ENCODE peak calls at places on chromosomes 5 and 9, in six cellular contexts. X is neuronal stem cell, U is H9, Z is IMR-90, B is trophoblast cell, N is H1. R is an unnamed sample.
A peak's percentile ranks its signal among the peaks of the same experiment; 100 is the strongest.

GRCh38 chr9:21668504-21668903 is 133.9 kb upstream of the MTAP start:
- DNase-seq in N (no peak), X (no peak), Z (no peak), B (no peak), U (no peak), R (no peak)

GRCh38 chr9:78927099-78927940 is 630.4 kb downstream of the PSAT1 start:
- DNase-seq in B (no peak), Z (no peak), X (no peak), U (no peak), N (no peak), R (no peak)

GRCh38 chr5:74667396-74667795 is 17.6 kb upstream of the HEXB start:
- DNase-seq in Z (peak; percentile 50), B (no peak), N (no peak), X (no peak), U (no peak), R (peak; percentile 90)

GRCh38 chr9:136345281-136346156 is 18.0 kb downstream of the DNLZ start:
- DNase-seq in B (peak; percentile 44), X (no peak), Z (no peak), U (peak; percentile 82), N (peak; percentile 82), R (peak; percentile 69)

GRCh38 chr5:10307206-10308148 is at the start of gene CMBL:
- DNase-seq in B (peak; percentile 30), N (peak; percentile 74), U (peak; percentile 80), X (no peak), Z (peak; percentile 48), R (peak; percentile 66)

GRCh38 chr5:13250450-13251291 is 693.8 kb downstream of the DNAH5 start:
- DNase-seq in U (no peak), X (peak; percentile 4), N (no peak), B (no peak), Z (peak; percentile 6), R (no peak)

GRCh38 chr9:522190-522589 is 307.5 kb downstream of the DOCK8 start:
- DNase-seq in U (no peak), N (no peak), B (no peak), X (no peak), Z (no peak), R (no peak)

GRCh38 chr5:95621839-95622629 is 2.1 kb downstream of the GPR150 start:
- DNase-seq in N (no peak), U (no peak), B (no peak), X (no peak), Z (no peak), R (no peak)

GRCh38 chr5:57626703-57627102 is 144.1 kb upstream of the ACTBL2 start:
- DNase-seq in X (no peak), B (no peak), N (no peak), U (no peak), Z (no peak), R (no peak)

GRCh38 chr9:116157436-116158138 is 4.0 kb downstream of the PAPPA start:
- DNase-seq in X (peak; percentile 62), U (no peak), B (no peak), Z (peak; percentile 60), N (no peak), R (peak; percentile 80)

GRCh38 chr9:8366161-8366926 is 566.8 kb upstream of the DMAC1 start:
- DNase-seq in B (peak; percentile 30), N (no peak), U (no peak), X (no peak), Z (peak; percentile 35), R (no peak)

GRCh38 chr9:107548298-107549142 is 59.0 kb upstream of the KLF4 start:
- DNase-seq in B (peak; percentile 54), N (no peak), X (no peak), U (no peak), Z (peak; percentile 96), R (peak; percentile 81)

GRCh38 chr9:92894711-92895362 is 17.0 kb upstream of the ZNF484 start:
- DNase-seq in B (no peak), N (peak; percentile 24), X (no peak), U (no peak), Z (no peak), R (no peak)

DNA sequence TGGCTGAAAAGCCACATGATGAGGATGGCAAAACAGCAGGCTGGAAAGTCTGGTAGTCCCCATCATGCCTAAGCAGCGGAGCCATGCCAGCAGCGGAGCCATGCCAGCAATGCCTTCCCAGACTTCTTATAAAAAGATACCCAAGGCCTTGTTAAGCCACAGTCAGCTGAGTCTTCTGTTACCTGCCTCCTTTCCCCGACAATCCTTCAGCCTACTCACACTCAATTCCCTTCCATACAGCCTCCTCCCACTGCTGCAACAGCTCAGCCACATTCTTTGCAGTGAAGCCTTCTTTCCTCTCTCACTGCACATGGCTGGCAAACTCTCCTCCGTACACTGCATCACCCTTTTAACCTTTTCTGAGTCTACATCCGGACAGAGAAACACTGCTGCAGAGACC is 114.9 kb downstream of the AUH start:
- DNase-seq in N (no peak), X (no peak), Z (peak; percentile 46), B (no peak), U (no peak), R (no peak)
- H3K14ac ChIP-seq in N (no peak overlapping the region), X (no peak overlapping the region), Z (peak overlapping the region; percentile 25), B (no peak overlapping the region), U (no peak overlapping the region), R (no peak overlapping the region)

GRCh38 chr5:16471387-16471786 is 5.8 kb upstream of the ZNF622 start:
- DNase-seq in U (no peak), Z (no peak), N (no peak), B (no peak), X (no peak), R (no peak)

GRCh38 chr5:16465544-16466432 is at the start of gene ZNF622:
- DNase-seq in B (peak; percentile 95), Z (peak; percentile 88), U (peak; percentile 93), N (peak; percentile 86), X (peak; percentile 81), R (peak; percentile 94)

GRCh38 chr5:16461782-16462181 is 3.8 kb downstream of the ZNF622 start:
- DNase-seq in N (no peak), X (no peak), B (peak; percentile 17), Z (peak; percentile 94), U (no peak), R (peak; percentile 94)

GRCh38 chr5:16464664-16465543 is 696 bp downstream of the ZNF622 start:
- DNase-seq in B (no peak), N (no peak), U (no peak), X (no peak), Z (no peak), R (peak; percentile 40)

DNA sequence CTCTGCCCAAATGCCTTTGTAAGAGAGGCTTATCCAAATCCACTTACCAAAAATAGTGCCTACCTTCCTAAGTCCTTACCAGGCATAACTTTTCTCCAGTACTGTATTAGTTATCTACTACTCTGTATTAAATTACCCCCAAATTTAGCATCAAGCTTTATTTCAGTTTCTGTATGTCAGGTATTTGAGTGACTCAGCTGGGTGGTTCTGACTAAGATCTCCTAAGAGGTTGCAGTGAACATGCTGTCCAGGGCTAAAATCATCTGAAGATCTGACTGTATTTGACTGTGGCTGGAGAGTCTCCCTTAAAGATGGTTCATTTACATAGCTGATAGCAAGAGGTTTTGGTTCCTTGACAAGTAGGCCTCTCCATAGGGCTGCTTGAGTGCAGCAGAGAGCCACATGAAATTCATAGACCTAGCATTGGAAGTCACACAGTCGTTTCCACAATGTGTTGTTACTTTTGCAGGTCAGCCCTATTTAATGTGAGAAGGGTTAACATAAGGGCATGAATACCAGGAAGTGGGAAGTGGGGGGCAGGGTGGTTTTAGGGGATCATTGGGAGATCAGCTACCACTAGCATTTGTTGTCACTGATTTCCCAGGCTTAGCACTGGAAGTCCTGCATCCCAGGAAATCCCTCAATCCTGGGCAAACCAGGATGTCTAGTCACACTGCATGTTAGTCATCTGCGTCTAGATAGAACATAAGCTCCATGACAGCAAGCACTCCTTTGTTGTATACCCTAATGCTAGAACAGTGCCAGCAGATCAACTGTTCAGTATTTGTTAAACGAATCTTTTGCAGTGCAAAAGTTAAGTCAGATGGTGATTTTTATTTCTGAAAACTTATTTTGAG is 2.0 kb upstream of the ZNF622 start:
- DNase-seq in Z (peak; percentile 78), N (no peak), B (no peak), U (no peak), X (no peak), R (peak; percentile 75)
- H3K9ac ChIP-seq in Z (no peak overlapping the region), N (no peak overlapping the region), B (no peak overlapping the region), U (no peak overlapping the region), X (no peak overlapping the region), R (peak overlapping the region; percentile 94)

DNA sequence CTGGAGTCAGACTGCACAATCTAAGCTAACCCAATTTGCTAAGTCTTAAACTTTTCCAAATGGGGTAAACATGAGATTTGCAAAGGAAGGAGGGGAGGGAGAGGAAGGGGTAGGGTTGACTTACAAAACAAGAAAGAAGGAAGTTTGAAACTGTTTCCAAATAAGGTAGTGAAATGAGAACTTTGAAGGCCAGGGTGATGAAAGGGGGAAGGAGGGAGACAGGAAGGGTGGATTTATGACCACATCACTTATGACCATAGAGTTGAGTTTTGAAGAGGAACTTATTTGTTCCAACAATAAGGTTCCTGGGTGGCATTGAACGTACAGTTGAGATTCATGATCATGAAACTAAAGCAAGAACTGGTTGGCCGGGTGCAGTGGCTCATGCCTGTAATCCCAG is 72.5 kb upstream of the DAPK1 start:
- DNase-seq in N (no peak), B (no peak), Z (no peak), U (no peak), X (no peak), R (no peak)
- H3K14ac ChIP-seq in N (no peak overlapping the region), B (no peak overlapping the region), Z (no peak overlapping the region), U (no peak overlapping the region), X (no peak overlapping the region), R (no peak overlapping the region)

GRCh38 chr5:33984178-33984577 is 315 bp downstream of the SLC45A2 start:
- DNase-seq in B (no peak), Z (no peak), U (no peak), N (no peak), X (no peak), R (no peak)

GRCh38 chr5:33981408-33982171 is 2.9 kb downstream of the SLC45A2 start:
- DNase-seq in B (no peak), X (no peak), Z (peak; percentile 44), N (no peak), U (no peak), R (peak; percentile 49)

GRCh38 chr5:33985447-33985846 is 954 bp upstream of the SLC45A2 start:
- DNase-seq in B (no peak), X (no peak), Z (no peak), N (no peak), U (no peak), R (no peak)

GRCh38 chr5:33980030-33980429 is 4.5 kb downstream of the SLC45A2 start:
- DNase-seq in Z (no peak), B (no peak), U (no peak), X (no peak), N (no peak), R (no peak)

GRCh38 chr5:33984671-33985124 is at the start of gene SLC45A2:
- DNase-seq in B (no peak), X (no peak), U (no peak), N (no peak), Z (peak; percentile 48), R (peak; percentile 33)
- H3K9ac ChIP-seq in B (no peak within 1 kb of the TSS), X (peak within 1 kb of the TSS; percentile 36), U (no peak within 1 kb of the TSS), N (no peak within 1 kb of the TSS), Z (no peak within 1 kb of the TSS), R (no peak within 1 kb of the TSS)

GRCh38 chr9:121686930-121687541 is 35.6 kb downstream of the DAB2IP start:
- DNase-seq in N (peak; percentile 94), U (peak; percentile 86), Z (peak; percentile 65), X (peak; percentile 57), B (peak; percentile 69), R (peak; percentile 66)
- H3K14ac ChIP-seq in N (no peak overlapping the region), U (no peak overlapping the region), Z (no peak overlapping the region), X (no peak overlapping the region), B (no peak overlapping the region), R (no peak overlapping the region)

R was measured in mesenchymal stem cell.